ENCODE peak calls at places on chromosomes 2 and 18, in four cellular contexts. One of them, this sample, is unnamed. For H3K4me1, the result is how much of the 10 kb centered on the place peaks cover.

GRCh38 chr2:48633143-48633542 is 15.5 kb downstream of the GTF2A1L start:
- DNase-seq in H1: no peak
- DNase-seq in HepG2: no peak
- DNase-seq in GM12878: no peak
- DNase-seq in this sample: no peak

GRCh38 chr2:207394203-207394741 is 135.5 kb upstream of the CREB1 start:
- DNase-seq in H1: no peak
- DNase-seq in HepG2: no peak
- DNase-seq in GM12878: no peak
- DNase-seq in this sample: no peak

GRCh38 chr2:111618953-111619902 is 264.8 kb downstream of the ANAPC1 start:
- DNase-seq in H1: no peak
- DNase-seq in HepG2: peak
- DNase-seq in GM12878: no peak
- DNase-seq in this sample: no peak

GRCh38 chr2:20400787-20401494 is 45.9 kb upstream of the RHOB start:
- DNase-seq in H1: no peak
- DNase-seq in HepG2: no peak
- DNase-seq in GM12878: no peak
- DNase-seq in this sample: no peak

GRCh38 chr2:128413014-128413717 is 94.5 kb upstream of the HS6ST1 start:
- DNase-seq in H1: no peak
- DNase-seq in HepG2: no peak
- DNase-seq in GM12878: no peak
- DNase-seq in this sample: no peak

GRCh38 chr2:69683170-69683971 is 39.8 kb upstream of the AAK1 start:
- DNase-seq in H1: no peak
- DNase-seq in HepG2: peak
- DNase-seq in GM12878: no peak
- DNase-seq in this sample: no peak

GRCh38 chr2:59691518-59692190 is 861.8 kb downstream of the BCL11A start:
- DNase-seq in H1: no peak
- DNase-seq in HepG2: peak
- DNase-seq in GM12878: no peak
- DNase-seq in this sample: peak

GRCh38 chr18:76394780-76395476 is 100.1 kb downstream of the ZNF516 start:
- DNase-seq in H1: no peak
- DNase-seq in HepG2: no peak
- DNase-seq in GM12878: no peak
- DNase-seq in this sample: no peak

GRCh38 chr2:36567711-36568408 is 30.1 kb downstream of the FEZ2 start:
- DNase-seq in H1: no peak
- DNase-seq in HepG2: no peak
- DNase-seq in GM12878: no peak
- DNase-seq in this sample: no peak

GRCh38 chr2:60553496-60553991 is at the start of gene BCL11A:
- DNase-seq in H1: peak
- DNase-seq in HepG2: peak
- DNase-seq in GM12878: no peak
- DNase-seq in this sample: peak

GRCh38 chr2:72367530-72368225 is 220.0 kb upstream of the CYP26B1 start:
- DNase-seq in H1: no peak
- DNase-seq in HepG2: peak
- DNase-seq in GM12878: no peak
- DNase-seq in this sample: no peak

GRCh38 chr2:240795468-240795867 is 24.6 kb downstream of the KIF1A start:
- DNase-seq in H1: no peak
- DNase-seq in HepG2: no peak
- DNase-seq in GM12878: no peak
- DNase-seq in this sample: no peak

GRCh38 chr18:63321291-63321690 is 1.7 kb upstream of the BCL2 start:
- DNase-seq in H1: no peak
- DNase-seq in HepG2: no peak
- DNase-seq in GM12878: no peak
- DNase-seq in this sample: no peak

GRCh38 chr2:3751281-3751680 is 47.9 kb downstream of the DCDC2C start:
- DNase-seq in H1: no peak
- DNase-seq in HepG2: no peak
- DNase-seq in GM12878: no peak
- DNase-seq in this sample: no peak

GRCh38 chr2:27164960-27165763 is 16.4 kb downstream of the TCF23 start:
- DNase-seq in H1: no peak
- DNase-seq in HepG2: no peak
- DNase-seq in GM12878: peak
- DNase-seq in this sample: no peak

GRCh38 chr2:43802135-43802534 is 28.3 kb downstream of the DYNC2LI1 start:
- DNase-seq in H1: no peak
- DNase-seq in HepG2: peak
- DNase-seq in GM12878: no peak
- DNase-seq in this sample: no peak

GRCh38 chr2:30276455-30276911 is 45.1 kb downstream of the LBH start:
- DNase-seq in H1: no peak
- DNase-seq in HepG2: no peak
- DNase-seq in GM12878: no peak
- DNase-seq in this sample: no peak

GRCh38 chr18:48815581-48816324 is 135.0 kb downstream of the SMAD7 start:
- DNase-seq in H1: no peak
- DNase-seq in HepG2: no peak
- DNase-seq in GM12878: no peak
- DNase-seq in this sample: no peak

GRCh38 chr2:26652361-26653041 is 11.3 kb upstream of the CIB4 start:
- DNase-seq in H1: no peak
- DNase-seq in HepG2: no peak
- DNase-seq in GM12878: no peak
- DNase-seq in this sample: no peak

GRCh38 chr2:88600038-88600465 is 27.2 kb downstream of the EIF2AK3 start:
- DNase-seq in H1: peak
- DNase-seq in HepG2: peak
- DNase-seq in GM12878: peak
- DNase-seq in this sample: peak

GRCh38 chr18:45997689-45998088 is 30.6 kb upstream of the EPG5 start:
- DNase-seq in H1: no peak
- DNase-seq in HepG2: no peak
- DNase-seq in GM12878: no peak
- DNase-seq in this sample: no peak

GRCh38 chr2:197674546-197674945 is 841 bp downstream of the RFTN2 start:
- DNase-seq in H1: no peak
- DNase-seq in HepG2: no peak
- DNase-seq in GM12878: no peak
- DNase-seq in this sample: no peak

GRCh38 chr2:58767833-58768726 is 527.0 kb upstream of the FANCL start:
- DNase-seq in H1: no peak
- DNase-seq in HepG2: no peak
- DNase-seq in GM12878: no peak
- DNase-seq in this sample: no peak

GRCh38 chr2:23637011-23637778 is 252.2 kb downstream of the KLHL29 start:
- DNase-seq in H1: no peak
- DNase-seq in HepG2: no peak
- DNase-seq in GM12878: no peak
- DNase-seq in this sample: no peak

GRCh38 chr2:37871453-37872191 is 53.5 kb upstream of the RMDN2 start:
- DNase-seq in H1: no peak
- DNase-seq in HepG2: no peak
- DNase-seq in GM12878: no peak
- DNase-seq in this sample: no peak

GRCh38 chr2:117917223-117917917 is 96.5 kb downstream of the CCDC93 start:
- DNase-seq in H1: no peak
- DNase-seq in HepG2: peak
- DNase-seq in GM12878: no peak
- DNase-seq in this sample: no peak

GRCh38 chr18:48616484-48617255 is 77.8 kb downstream of the CTIF start:
- DNase-seq in H1: no peak
- DNase-seq in HepG2: no peak
- DNase-seq in GM12878: no peak
- DNase-seq in this sample: no peak

GRCh38 chr18:49112031-49112430 is 161.3 kb upstream of the SMAD7 start:
- DNase-seq in H1: no peak
- DNase-seq in HepG2: no peak
- DNase-seq in GM12878: no peak
- DNase-seq in this sample: no peak

GRCh38 chr2:4354678-4355077 is 651.3 kb downstream of the DCDC2C start:
- DNase-seq in H1: peak
- DNase-seq in HepG2: peak
- DNase-seq in GM12878: no peak
- DNase-seq in this sample: peak

GRCh38 chr2:46333912-46334311 is 36.7 kb downstream of the EPAS1 start:
- DNase-seq in H1: no peak
- DNase-seq in HepG2: no peak
- DNase-seq in GM12878: no peak
- DNase-seq in this sample: no peak

GRCh38 chr2:170221317-170222288 is 43.7 kb downstream of the MYO3B start:
- DNase-seq in H1: no peak
- DNase-seq in HepG2: no peak
- DNase-seq in GM12878: no peak
- DNase-seq in this sample: no peak
- H3K4me1 ChIP-seq in H1: under half
- H3K4me1 ChIP-seq in HepG2: under half
- H3K4me1 ChIP-seq in GM12878: under half
- H3K4me1 ChIP-seq in this sample: under half

GRCh38 chr2:189940913-189941312 is 121.6 kb downstream of the MSTN start:
- DNase-seq in H1: no peak
- DNase-seq in HepG2: no peak
- DNase-seq in GM12878: no peak
- DNase-seq in this sample: no peak

GRCh38 chr2:189937691-189938090 is 124.8 kb downstream of the MSTN start:
- DNase-seq in H1: no peak
- DNase-seq in HepG2: no peak
- DNase-seq in GM12878: no peak
- DNase-seq in this sample: no peak

GRCh38 chr2:189943009-189943408 is 119.5 kb downstream of the MSTN start:
- DNase-seq in H1: no peak
- DNase-seq in HepG2: no peak
- DNase-seq in GM12878: no peak
- DNase-seq in this sample: no peak
- TF ChIP-seq SUZ12 in H1: no peak
- TF ChIP-seq SUZ12 in HepG2: no peak
- TF ChIP-seq SUZ12 in GM12878: no peak
- TF ChIP-seq SUZ12 in this sample: no peak

GRCh38 chr2:216678813-216679657 is 16.3 kb downstream of the IGFBP5 start:
- DNase-seq in H1: no peak
- DNase-seq in HepG2: no peak
- DNase-seq in GM12878: no peak
- DNase-seq in this sample: no peak
- H3K4me1 ChIP-seq in H1: under half
- H3K4me1 ChIP-seq in HepG2: under half
- H3K4me1 ChIP-seq in GM12878: under half
- H3K4me1 ChIP-seq in this sample: under half

GRCh38 chr2:150698016-150698661 is 210.7 kb upstream of the RND3 start:
- DNase-seq in H1: no peak
- DNase-seq in HepG2: no peak
- DNase-seq in GM12878: no peak
- DNase-seq in this sample: no peak
- TF ChIP-seq SUZ12 in H1: no peak
- TF ChIP-seq SUZ12 in HepG2: no peak
- TF ChIP-seq SUZ12 in GM12878: no peak
- TF ChIP-seq SUZ12 in this sample: no peak

This sample was measured in NT2/D1.